ENCODE peak calls at places on chromosomes 3 and 15, in nine cellular contexts. A is cardiac fibroblast; H is CD8-positive, alpha-beta memory T cell; U is HepG2; F is GM23338; N is RPMI8226; R is brain microvascular endothelial cell; E is NCI-H1092; P is substantia nigra. S is an unnamed sample.

GRCh38 chr3:118501152-118501551 is 533.5 kb downstream of the IGSF11 start:
- DNase-seq in A (peak), P (no peak), H (no peak), R (no peak), N (peak), U (peak), E (peak), F (peak), S (peak)

GRCh38 chr15:80779658-80780415 is 667 bp downstream of the CEMIP start:
- DNase-seq in N (no peak), U (peak), F (peak), P (no peak), R (no peak), E (no peak), H (no peak), A (peak), S (peak)

GRCh38 chr3:177724020-177724638 is 526.8 kb upstream of the TBL1XR1 start:
- DNase-seq in F (no peak), N (no peak), E (peak), R (no peak), A (peak), U (no peak), P (no peak), H (no peak), S (no peak)

GRCh38 chr3:152236741-152237140 is 32.0 kb upstream of the MBNL1 start:
- DNase-seq in H (no peak), R (no peak), A (no peak), U (no peak), F (no peak), P (no peak), E (no peak), N (no peak), S (no peak)

GRCh38 chr3:160226026-160226739 is 961 bp downstream of the C3orf80 start:
- DNase-seq in H (no peak), R (no peak), E (peak), P (no peak), A (no peak), F (peak), N (no peak), U (no peak), S (peak)

GRCh38 chr3:114362815-114363214 is 69.0 kb downstream of the TIGIT start:
- DNase-seq in R (no peak), H (no peak), U (peak), P (no peak), N (no peak), E (no peak), F (peak), A (peak), S (no peak)

GRCh38 chr15:73838795-73839565 is 34.4 kb upstream of the TBC1D21 start:
- DNase-seq in E (no peak), F (no peak), A (peak), H (no peak), N (peak), R (no peak), P (peak), U (no peak), S (no peak)

GRCh38 chr3:193997228-193998192 is 138.4 kb upstream of the HES1 start:
- DNase-seq in F (no peak), E (no peak), U (no peak), N (no peak), H (no peak), R (no peak), A (no peak), P (no peak), S (peak)

GRCh38 chr15:32851619-32852416 is 134.0 kb downstream of the GREM1 start:
- DNase-seq in R (peak), F (no peak), H (no peak), E (no peak), U (no peak), N (no peak), P (no peak), A (peak), S (no peak)

GRCh38 chr15:37517506-37517905 is 416.9 kb upstream of the TMCO5A start:
- DNase-seq in R (no peak), U (no peak), E (no peak), H (no peak), N (no peak), F (no peak), P (no peak), A (no peak), S (no peak)

GRCh38 chr3:189903562-189904250 is 217.0 kb downstream of the P3H2 start:
- DNase-seq in U (no peak), E (no peak), A (peak), H (no peak), N (no peak), P (no peak), R (no peak), F (no peak), S (no peak)

GRCh38 chr3:48595526-48596121 is 495 bp upstream of the COL7A1 start:
- DNase-seq in H (no peak), R (peak), P (no peak), E (no peak), U (peak), A (peak), F (peak), N (no peak), S (peak)

GRCh38 chr3:188472331-188472730 is 318.4 kb downstream of the LPP start:
- DNase-seq in N (no peak), F (no peak), A (no peak), H (no peak), P (no peak), U (no peak), E (no peak), R (no peak), S (no peak)

GRCh38 chr3:45964139-45964538 is 20.9 kb downstream of the CXCR6 start:
- DNase-seq in R (no peak), N (no peak), A (no peak), P (no peak), H (peak), E (no peak), U (no peak), F (no peak), S (no peak)

GRCh38 chr3:69388241-69388640 is 2.4 kb upstream of the FRMD4B start:
- DNase-seq in U (no peak), N (no peak), H (no peak), A (no peak), F (peak), R (no peak), P (no peak), E (no peak), S (no peak)

GRCh38 chr15:31328425-31328998 is 1.9 kb downstream of the KLF13 start:
- DNase-seq in R (peak), N (peak), U (no peak), A (peak), P (no peak), H (peak), E (no peak), F (no peak), S (no peak)

GRCh38 chr15:86911022-86911421 is 831.4 kb downstream of the AGBL1 start:
- DNase-seq in U (no peak), P (no peak), N (no peak), A (no peak), E (no peak), R (no peak), F (no peak), H (no peak), S (no peak)

GRCh38 chr3:120615863-120616599 is 19.9 kb downstream of the NDUFB4 start:
- DNase-seq in P (no peak), H (no peak), N (no peak), R (peak), U (no peak), A (peak), F (peak), E (no peak), S (no peak)

GRCh38 chr3:37824090-37824953 is 37.4 kb upstream of the CTDSPL start:
- DNase-seq in R (no peak), U (no peak), A (no peak), E (no peak), F (peak), P (no peak), N (no peak), H (no peak), S (peak)

GRCh38 chr15:36161781-36162212 is 417.6 kb upstream of the CDIN1 start:
- DNase-seq in F (peak), U (no peak), A (peak), R (no peak), E (no peak), N (no peak), P (no peak), H (no peak), S (peak)

S was measured in endodermal cell.